ENCODE peak calls at places on chromosomes 12 and 14, in five cellular contexts. B, Q, R, A and Z are unnamed samples.

GRCh38 chr12:101200145-101200544 is 9.9 kb downstream of the SLC5A8 start:
- DNase-seq in A (no peak), R (no peak), Q (no peak), B (no peak), Z (no peak)

GRCh38 chr12:116141110-116141832 is 136.2 kb downstream of the MED13L start:
- DNase-seq in Q (no peak), B (peak), A (no peak), R (no peak), Z (no peak)

GRCh38 chr12:117309276-117309885 is 52.0 kb downstream of the NOS1 start:
- DNase-seq in R (no peak), Q (no peak), B (no peak), A (no peak), Z (no peak)

GRCh38 chr12:107328442-107329133 is 235.2 kb upstream of the CRY1 start:
- DNase-seq in B (no peak), R (no peak), Q (no peak), A (no peak), Z (no peak)

GRCh38 chr12:106189341-106189740 is 50.6 kb upstream of the NUAK1 start:
- DNase-seq in A (no peak), B (no peak), Q (no peak), R (no peak), Z (no peak)

GRCh38 chr12:123762715-123763052 is 583 bp downstream of the DNAH10 start:
- DNase-seq in A (no peak), R (no peak), Q (no peak), B (no peak), Z (no peak)

GRCh38 chr14:21300892-21301291 is 21.0 kb downstream of the RPGRIP1 start:
- DNase-seq in A (no peak), Q (peak), R (no peak), B (no peak), Z (peak)

GRCh38 chr12:57134949-57135348 is 6.7 kb downstream of the LRP1 start:
- DNase-seq in Q (peak), A (no peak), B (no peak), R (no peak), Z (no peak)

GRCh38 chr14:65226824-65227604 is 124.7 kb upstream of the MAX start:
- DNase-seq in Q (no peak), R (no peak), A (no peak), B (no peak), Z (no peak)

GRCh38 chr14:30272848-30273563 is 286.0 kb upstream of the G2E3 start:
- DNase-seq in B (no peak), Q (no peak), A (no peak), R (no peak), Z (no peak)

GRCh38 chr12:4506870-4507269 is 31.8 kb upstream of the RAD51AP1 start:
- DNase-seq in A (peak), R (no peak), Q (no peak), B (no peak), Z (no peak)

GRCh38 chr12:54413284-54414190 is 5.5 kb downstream of the ITGA5 start:
- DNase-seq in Q (peak), B (no peak), R (no peak), A (peak), Z (peak)

GRCh38 chr12:79897617-79898016 is 37.3 kb downstream of the PPP1R12A start:
- DNase-seq in R (no peak), A (no peak), B (no peak), Q (no peak), Z (no peak)

GRCh38 chr12:75329918-75330826 is at the start of gene CAPS2:
- DNase-seq in R (peak), A (no peak), B (peak), Q (peak), Z (peak)

GRCh38 chr14:101500061-101500460 is 61.2 kb upstream of the DIO3 start:
- DNase-seq in A (no peak), R (no peak), B (no peak), Q (no peak), Z (no peak)

GRCh38 chr14:103090481-103091020 is 4.0 kb upstream of the EXOC3L4 start:
- DNase-seq in Q (no peak), B (no peak), R (no peak), A (no peak), Z (no peak)

GRCh38 chr12:104733717-104734175 is 224.3 kb downstream of the SLC41A2 start:
- DNase-seq in A (no peak), Q (no peak), B (peak), R (no peak), Z (no peak)